ENCODE peak calls at places on chromosomes 4 and X, in four cellular contexts. One of them, this sample, is unnamed.

GRCh38 chrX:72366178-72366577 is 60.5 kb upstream of the CITED1 start:
- DNase-seq in K562: peak; percentile 59
- DNase-seq in CD4-positive, alpha-beta T cell: no peak
- DNase-seq in stomach: no peak
- DNase-seq in this sample: no peak

GRCh38 chr4:519885-520595 is 21.0 kb downstream of the PIGG start:
- DNase-seq in CD4-positive, alpha-beta T cell: no peak
- DNase-seq in stomach: no peak
- DNase-seq in K562: no peak
- DNase-seq in this sample: no peak

GRCh38 chr4:133594246-133595207 is 445.4 kb downstream of the PCDH10 start:
- DNase-seq in stomach: no peak
- DNase-seq in CD4-positive, alpha-beta T cell: no peak
- DNase-seq in K562: no peak
- DNase-seq in this sample: no peak

GRCh38 chr4:147994076-147994475 is 262.2 kb downstream of the ARHGAP10 start:
- DNase-seq in K562: no peak
- DNase-seq in stomach: no peak
- DNase-seq in CD4-positive, alpha-beta T cell: no peak
- DNase-seq in this sample: no peak

GRCh38 chr4:25029479-25030282 is 1.1 kb downstream of the LGI2 start:
- DNase-seq in CD4-positive, alpha-beta T cell: no peak
- DNase-seq in stomach: no peak
- DNase-seq in K562: no peak
- DNase-seq in this sample: no peak

GRCh38 chr4:118112117-118112516 is 77.8 kb downstream of the NDST3 start:
- DNase-seq in CD4-positive, alpha-beta T cell: no peak
- DNase-seq in K562: no peak
- DNase-seq in stomach: no peak
- DNase-seq in this sample: no peak

GRCh38 chrX:97858592-97858991 is 974.9 kb downstream of the RPA4 start:
- DNase-seq in K562: no peak
- DNase-seq in stomach: no peak
- DNase-seq in CD4-positive, alpha-beta T cell: no peak
- DNase-seq in this sample: no peak

GRCh38 chrX:19739683-19740082 is 147.7 kb downstream of the SH3KBP1 start:
- DNase-seq in K562: peak; percentile 60
- DNase-seq in CD4-positive, alpha-beta T cell: no peak
- DNase-seq in stomach: peak; percentile 66
- DNase-seq in this sample: peak; percentile 61

GRCh38 chr4:149997881-149998421 is 80.3 kb upstream of the DCLK2 start:
- DNase-seq in CD4-positive, alpha-beta T cell: no peak
- DNase-seq in K562: no peak
- DNase-seq in stomach: no peak
- DNase-seq in this sample: no peak

GRCh38 chr4:188976644-188977115 is 837.4 kb downstream of the TRIML1 start:
- DNase-seq in stomach: no peak
- DNase-seq in K562: no peak
- DNase-seq in CD4-positive, alpha-beta T cell: no peak
- DNase-seq in this sample: peak; percentile 11

GRCh38 chr4:188975271-188975670 is 836.0 kb downstream of the TRIML1 start:
- DNase-seq in stomach: no peak
- DNase-seq in K562: no peak
- DNase-seq in CD4-positive, alpha-beta T cell: no peak
- DNase-seq in this sample: no peak

DNA sequence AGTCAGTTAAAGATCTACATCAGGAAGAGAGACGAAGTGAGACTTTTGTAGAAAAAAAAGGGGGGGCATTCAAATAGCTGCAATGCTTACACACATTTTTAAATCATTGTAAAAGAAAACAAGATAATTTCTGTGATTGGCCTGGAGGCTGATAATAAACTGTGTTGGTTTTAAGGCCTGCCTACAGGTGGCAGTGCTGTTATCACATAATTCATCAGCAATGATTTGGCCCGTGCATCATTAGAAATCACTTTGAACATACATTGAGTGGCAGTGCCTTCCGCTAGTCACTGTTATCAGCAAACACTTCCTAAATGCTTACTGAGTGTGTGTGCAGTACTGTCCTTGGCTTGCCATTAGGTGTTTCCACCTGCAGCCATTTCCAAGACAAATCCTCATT is 831.9 kb downstream of the TRIML1 start:
- DNase-seq in CD4-positive, alpha-beta T cell: no peak
- DNase-seq in K562: no peak
- DNase-seq in stomach: no peak
- DNase-seq in this sample: no peak
- TF ChIP-seq CTCF in CD4-positive, alpha-beta T cell: no peak
- TF ChIP-seq CTCF in K562: no peak
- TF ChIP-seq CTCF in stomach: no peak
- TF ChIP-seq CTCF in this sample: peak; percentile 48

GRCh38 chr4:53914313-53915016 is 149.9 kb downstream of the CHIC2 start:
- DNase-seq in CD4-positive, alpha-beta T cell: no peak
- DNase-seq in K562: no peak
- DNase-seq in stomach: peak; percentile 34
- DNase-seq in this sample: peak; percentile 10

GRCh38 chr4:53913771-53914170 is 150.6 kb downstream of the CHIC2 start:
- DNase-seq in K562: no peak
- DNase-seq in CD4-positive, alpha-beta T cell: no peak
- DNase-seq in stomach: no peak
- DNase-seq in this sample: no peak

GRCh38 chr4:53919605-53920004 is 144.8 kb downstream of the CHIC2 start:
- DNase-seq in K562: no peak
- DNase-seq in stomach: no peak
- DNase-seq in CD4-positive, alpha-beta T cell: no peak
- DNase-seq in this sample: no peak

GRCh38 chr4:53917719-53918118 is 146.7 kb downstream of the CHIC2 start:
- DNase-seq in CD4-positive, alpha-beta T cell: no peak
- DNase-seq in K562: no peak
- DNase-seq in stomach: no peak
- DNase-seq in this sample: no peak

GRCh38 chr4:53916431-53916889 is 147.9 kb downstream of the CHIC2 start:
- DNase-seq in CD4-positive, alpha-beta T cell: no peak
- DNase-seq in K562: no peak
- DNase-seq in stomach: no peak
- DNase-seq in this sample: no peak
- H3K27ac ChIP-seq in CD4-positive, alpha-beta T cell: no peak overlapping the region
- H3K27ac ChIP-seq in K562: no peak overlapping the region
- H3K27ac ChIP-seq in stomach: no peak overlapping the region
- H3K27ac ChIP-seq in this sample: no peak overlapping the region

DNA sequence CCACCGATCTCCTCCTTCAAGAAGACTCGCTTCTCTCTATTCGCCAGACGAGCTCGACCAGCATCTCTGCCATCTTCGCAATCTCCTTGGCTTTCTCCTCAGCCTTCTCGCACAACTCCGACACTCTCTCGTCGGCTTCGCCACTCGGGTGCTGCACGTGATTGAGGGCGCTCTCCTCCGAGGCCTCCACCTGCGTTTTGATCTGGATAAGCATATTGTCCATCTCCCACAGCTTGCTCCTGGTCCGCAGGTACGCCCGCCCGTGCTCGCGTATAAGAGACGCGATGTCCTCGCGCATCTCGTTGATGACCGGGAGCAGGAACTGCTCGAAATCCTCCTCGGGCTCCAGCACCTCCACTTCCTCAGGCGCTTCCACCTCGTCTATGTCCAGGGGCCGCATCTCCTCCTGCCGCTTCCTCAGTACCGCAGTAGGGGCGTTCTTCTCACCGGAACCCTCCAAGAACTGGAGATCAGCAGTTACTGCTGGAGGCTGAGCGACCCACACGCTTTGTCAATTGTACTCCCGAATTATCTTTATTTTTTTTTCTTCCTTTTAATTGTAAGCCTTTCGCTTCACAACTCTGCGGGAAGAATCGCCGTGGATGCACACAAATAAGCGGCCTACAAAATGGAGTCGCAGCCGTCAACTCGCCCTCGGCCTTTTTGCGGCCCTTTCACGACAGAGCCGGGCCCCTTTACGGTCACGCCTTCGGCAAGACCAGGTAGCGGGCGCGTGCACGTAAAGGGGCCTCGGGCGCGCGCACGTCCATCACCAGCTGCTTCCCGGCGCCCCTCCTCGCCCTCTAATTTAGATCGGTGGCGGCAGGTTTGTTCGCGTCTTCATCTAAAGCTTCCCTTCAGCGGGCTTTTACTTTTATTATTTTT is at the start of gene MRFAP1L1:
- DNase-seq in stomach: peak; percentile 98
- DNase-seq in CD4-positive, alpha-beta T cell: peak; percentile 94
- DNase-seq in K562: peak; percentile 94
- DNase-seq in this sample: peak; percentile 87
- TF ChIP-seq CTCF in stomach: no peak
- TF ChIP-seq CTCF in CD4-positive, alpha-beta T cell: no peak
- TF ChIP-seq CTCF in K562: no peak
- TF ChIP-seq CTCF in this sample: no peak

DNA sequence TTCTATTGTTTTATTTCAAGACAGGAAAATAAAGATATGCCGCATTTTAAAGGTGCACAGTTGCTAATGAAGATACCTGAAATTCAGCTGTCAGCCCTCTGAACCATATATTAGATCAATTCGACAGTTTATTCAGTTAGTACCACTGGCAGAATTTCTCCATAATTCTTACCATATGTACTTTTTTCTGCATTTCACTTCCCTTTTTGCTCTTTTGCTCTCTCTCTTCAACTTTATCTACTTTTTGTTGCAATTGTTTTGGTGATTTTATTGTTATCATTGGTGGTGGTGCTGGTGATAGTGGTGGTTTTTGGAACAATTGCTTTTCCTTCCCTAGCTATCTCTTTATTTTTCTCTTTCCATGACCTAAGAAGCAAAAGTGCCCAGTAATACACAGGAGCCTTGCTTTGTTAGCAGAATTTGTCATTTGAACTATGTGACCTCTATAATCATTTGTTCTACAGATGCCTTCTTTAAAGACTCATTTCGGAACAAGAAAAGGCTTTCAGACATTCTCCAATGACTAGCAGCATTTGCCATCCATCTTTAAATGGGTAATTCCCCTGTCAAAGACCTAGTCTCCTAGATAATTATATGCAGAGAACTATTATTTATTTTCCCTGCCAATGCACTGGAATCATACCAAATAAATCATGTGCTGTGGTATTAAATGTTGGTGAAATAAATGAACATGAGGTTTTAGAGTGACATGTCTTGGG is 154.6 kb downstream of the GASK1B start:
- DNase-seq in CD4-positive, alpha-beta T cell: no peak
- DNase-seq in stomach: no peak
- DNase-seq in K562: no peak
- DNase-seq in this sample: no peak
- H3K27ac ChIP-seq in CD4-positive, alpha-beta T cell: no peak overlapping the region
- H3K27ac ChIP-seq in stomach: no peak overlapping the region
- H3K27ac ChIP-seq in K562: no peak overlapping the region
- H3K27ac ChIP-seq in this sample: no peak overlapping the region

DNA sequence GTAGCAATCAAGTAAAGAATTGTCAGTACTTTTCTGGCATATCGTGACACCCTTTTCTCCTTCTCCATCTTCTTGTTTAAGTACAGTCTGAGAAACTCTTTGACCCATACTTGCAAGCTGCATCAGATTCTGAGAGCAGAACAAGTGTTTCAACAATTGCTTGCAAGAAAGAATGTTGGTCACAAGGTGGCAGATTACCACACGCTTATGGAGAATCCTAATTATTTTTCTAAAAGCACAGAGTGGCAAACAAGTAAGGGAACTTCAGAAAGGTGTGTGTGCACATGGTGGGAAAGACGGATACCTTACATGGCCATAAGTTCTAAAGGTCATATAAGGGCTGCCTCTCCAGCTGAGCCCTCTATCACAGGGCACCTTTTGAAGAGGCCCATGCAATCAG is 136.4 kb upstream of the FGF13 start:
- DNase-seq in K562: no peak
- DNase-seq in stomach: no peak
- DNase-seq in CD4-positive, alpha-beta T cell: no peak
- DNase-seq in this sample: peak; percentile 3
- TF ChIP-seq CTCF in K562: no peak
- TF ChIP-seq CTCF in stomach: no peak
- TF ChIP-seq CTCF in CD4-positive, alpha-beta T cell: no peak
- TF ChIP-seq CTCF in this sample: peak; percentile 61

GRCh38 chr4:139525414-139525813 is 30.6 kb downstream of the SETD7 start:
- DNase-seq in K562: no peak
- DNase-seq in CD4-positive, alpha-beta T cell: no peak
- DNase-seq in stomach: no peak
- DNase-seq in this sample: no peak

GRCh38 chr4:139524062-139524631 is 31.9 kb downstream of the SETD7 start:
- DNase-seq in CD4-positive, alpha-beta T cell: no peak
- DNase-seq in stomach: no peak
- DNase-seq in K562: no peak
- DNase-seq in this sample: peak; percentile 7

GRCh38 chr4:139530833-139531427 is 25.1 kb downstream of the SETD7 start:
- DNase-seq in CD4-positive, alpha-beta T cell: peak; percentile 43
- DNase-seq in stomach: peak; percentile 65
- DNase-seq in K562: peak; percentile 61
- DNase-seq in this sample: no peak

GRCh38 chr4:139526928-139527327 is 29.1 kb downstream of the SETD7 start:
- DNase-seq in stomach: no peak
- DNase-seq in K562: no peak
- DNase-seq in CD4-positive, alpha-beta T cell: no peak
- DNase-seq in this sample: no peak

DNA sequence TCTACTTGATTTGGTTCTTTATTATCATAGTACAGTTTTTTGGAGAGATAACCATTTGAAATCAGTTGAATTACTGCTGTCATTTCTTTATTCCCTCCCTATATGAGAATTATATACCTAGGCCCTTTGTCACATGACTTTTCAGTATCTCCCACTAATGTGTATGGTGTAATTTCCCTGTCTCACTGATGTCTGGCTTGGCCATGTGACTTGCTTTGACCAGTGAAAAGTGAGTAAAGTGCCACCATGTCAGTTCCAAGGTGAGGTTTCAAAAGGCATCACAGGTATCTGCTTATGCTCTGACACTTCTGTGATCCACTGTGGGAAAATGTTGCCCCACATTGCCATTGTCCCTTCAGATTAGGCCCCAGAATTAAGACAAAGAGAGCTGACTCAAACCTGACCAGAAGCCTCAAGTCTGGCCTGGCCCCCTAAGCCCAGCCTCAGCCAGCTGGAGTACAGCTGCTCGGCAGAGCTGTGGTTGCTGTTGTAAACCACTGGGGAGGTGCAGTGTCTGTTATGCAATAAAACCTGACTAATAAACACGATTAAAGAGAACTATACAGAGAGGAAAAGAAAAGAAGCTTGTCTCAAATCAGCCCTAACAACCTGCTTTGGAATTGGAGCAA is 27.5 kb downstream of the SETD7 start:
- DNase-seq in K562: no peak
- DNase-seq in stomach: peak; percentile 45
- DNase-seq in CD4-positive, alpha-beta T cell: no peak
- DNase-seq in this sample: no peak
- H3K27ac ChIP-seq in K562: no peak overlapping the region
- H3K27ac ChIP-seq in stomach: peak overlapping the region; percentile 20
- H3K27ac ChIP-seq in CD4-positive, alpha-beta T cell: no peak overlapping the region
- H3K27ac ChIP-seq in this sample: no peak overlapping the region